ENCODE peak calls at places on chromosomes 5 and 9, in five cellular contexts. Q is lower lobe of right lung, V is GM23338, G is lower leg skin, D is upper lobe of right lung. A is an unnamed sample.

GRCh38 chr9:71726723-71727122 is 41.6 kb downstream of the CEMIP2 start:
- DNase-seq in Q (no peak), V (no peak), G (no peak), D (no peak), A (no peak)

GRCh38 chr9:33924978-33925797 is 108.2 kb downstream of the UBE2R2 start:
- DNase-seq in Q (no peak), G (no peak), V (peak; percentile 85), D (no peak), A (no peak)

GRCh38 chr5:36040651-36041536 is 25.8 kb downstream of the UGT3A2 start:
- DNase-seq in D (no peak), V (peak; percentile 14), Q (no peak), G (no peak), A (no peak)

GRCh38 chr5:107578051-107578635 is 92.6 kb downstream of the EFNA5 start:
- DNase-seq in V (no peak), G (no peak), D (no peak), Q (no peak), A (no peak)

GRCh38 chr9:14238518-14238917 is 75.4 kb downstream of the NFIB start:
- DNase-seq in V (peak; percentile 69), Q (no peak), G (no peak), D (no peak), A (no peak)

GRCh38 chr9:24516463-24516862 is 29.2 kb downstream of the IZUMO3 start:
- DNase-seq in Q (no peak), V (no peak), G (no peak), D (no peak), A (no peak)

GRCh38 chr9:87249029-87249428 is 248.6 kb upstream of the DAPK1 start:
- DNase-seq in V (no peak), D (no peak), G (peak; percentile 45), Q (no peak), A (no peak)

GRCh38 chr9:128160603-128160987 is 530 bp downstream of the BBLN start:
- DNase-seq in V (peak; percentile 46), Q (no peak), G (no peak), D (no peak), A (no peak)

GRCh38 chr9:81535542-81536241 is 153.7 kb downstream of the TLE1 start:
- DNase-seq in D (no peak), Q (no peak), G (no peak), V (no peak), A (no peak)

GRCh38 chr5:132265336-132266030 is 8.0 kb downstream of the PDLIM4 start:
- DNase-seq in G (peak; percentile 52), D (no peak), V (no peak), Q (no peak), A (peak; percentile 74)

GRCh38 chr9:20023237-20023928 is 234.5 kb upstream of the SLC24A2 start:
- DNase-seq in V (no peak), D (no peak), G (no peak), Q (no peak), A (no peak)

GRCh38 chr9:437066-438015 is 222.7 kb downstream of the DOCK8 start:
- DNase-seq in D (no peak), Q (no peak), V (no peak), G (no peak), A (no peak)

DNA sequence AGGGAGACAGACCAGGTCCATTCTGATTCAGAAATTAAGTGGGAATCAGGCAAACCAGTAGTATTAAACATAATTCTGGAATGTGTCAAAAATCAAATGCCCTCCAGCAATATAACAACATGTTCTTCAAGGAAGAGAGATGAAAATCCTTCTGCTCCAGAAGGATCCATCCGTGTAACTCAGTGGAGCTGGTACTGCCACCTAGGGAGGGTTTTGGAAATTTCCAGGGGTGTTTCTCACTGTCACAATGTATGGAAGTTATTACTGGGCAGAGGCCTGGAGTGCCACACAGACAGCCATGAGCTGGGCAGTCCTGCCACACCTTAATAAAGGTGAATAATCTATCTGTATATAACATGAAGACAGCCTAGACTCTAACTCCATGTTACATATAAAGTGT is 87.5 kb downstream of the TTLL11 start:
- DNase-seq in V (peak; percentile 27), D (no peak), G (no peak), Q (no peak), A (peak; percentile 16)
- TF ChIP-seq CTCF in V (peak; percentile 58), D (peak; percentile 29), G (no peak), Q (no peak), A (peak; percentile 63)

DNA sequence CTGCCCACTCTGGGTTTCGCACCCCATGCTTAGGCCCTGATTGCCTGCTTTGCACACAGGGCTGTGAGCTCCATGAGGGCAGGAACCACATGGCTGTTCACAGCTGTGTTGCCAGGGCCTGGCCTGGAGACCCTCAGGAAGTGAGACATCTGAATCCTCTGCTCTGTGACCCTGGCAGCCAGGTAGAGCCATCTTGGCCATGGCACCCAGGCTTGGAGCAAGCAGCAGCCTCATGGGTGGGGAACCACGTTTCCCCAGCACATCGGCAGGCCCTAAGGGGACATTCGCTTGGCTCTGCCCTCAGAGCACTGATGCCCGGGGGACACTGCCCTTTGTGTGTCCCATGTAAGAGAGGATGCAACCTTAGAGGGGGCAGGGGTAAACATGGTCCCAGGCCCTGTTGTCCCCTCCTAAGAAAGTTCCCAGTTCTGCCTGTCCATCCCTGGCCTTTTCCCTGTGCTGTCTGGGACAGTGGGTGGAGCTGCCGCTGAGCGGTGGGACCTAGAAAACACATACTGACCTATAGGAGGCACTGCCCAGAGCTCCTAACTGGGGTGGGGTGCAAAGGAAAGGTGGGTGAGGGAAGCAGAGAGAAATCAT is 144.1 kb upstream of the IER5L start:
- DNase-seq in V (no peak), Q (no peak), D (peak; percentile 58), G (no peak), A (no peak)
- TF ChIP-seq CTCF in V (peak; percentile 28), Q (no peak), D (no peak), G (no peak), A (no peak)

GRCh38 chr5:142210011-142210410 is 101.4 kb downstream of the NDFIP1 start:
- DNase-seq in G (no peak), Q (no peak), V (no peak), D (no peak), A (no peak)

GRCh38 chr5:142204219-142204618 is 95.6 kb downstream of the NDFIP1 start:
- DNase-seq in Q (no peak), G (no peak), V (no peak), D (no peak), A (no peak)

GRCh38 chr5:142208777-142209312 is 100.3 kb downstream of the NDFIP1 start:
- DNase-seq in D (no peak), G (no peak), Q (no peak), V (no peak), A (no peak)

GRCh38 chr5:142211013-142211412 is 102.4 kb downstream of the NDFIP1 start:
- DNase-seq in G (no peak), V (no peak), D (no peak), Q (no peak), A (no peak)

DNA sequence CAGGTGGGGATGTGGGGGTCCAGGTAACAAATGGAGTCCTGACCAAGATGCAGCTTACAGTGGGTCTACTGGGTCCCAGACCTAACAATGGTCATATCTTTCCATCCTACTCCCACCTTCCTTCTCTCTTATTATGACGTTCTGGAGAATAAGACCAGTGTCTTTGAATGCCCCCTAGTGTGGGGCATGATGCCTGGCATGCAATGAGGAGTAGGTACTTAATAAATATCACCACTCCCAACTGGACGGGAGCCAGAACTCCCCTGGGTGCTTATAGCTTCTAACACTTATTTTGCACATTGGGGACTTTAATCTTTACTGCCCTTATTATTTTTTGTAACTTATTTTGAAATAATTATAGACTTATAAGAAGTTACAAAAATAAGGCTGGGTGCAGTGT is 98.2 kb downstream of the NDFIP1 start:
- DNase-seq in Q (no peak), V (no peak), D (no peak), G (no peak), A (no peak)
- TF ChIP-seq CTCF in Q (no peak), V (peak; percentile 42), D (no peak), G (no peak), A (no peak)

GRCh38 chr9:123825337-123825736 is 104.6 kb downstream of the DENND1A start:
- DNase-seq in Q (no peak), G (no peak), D (no peak), V (peak; percentile 65), A (no peak)
- TF ChIP-seq CTCF in Q (no peak), G (no peak), D (no peak), V (no peak), A (peak; percentile 43)

DNA sequence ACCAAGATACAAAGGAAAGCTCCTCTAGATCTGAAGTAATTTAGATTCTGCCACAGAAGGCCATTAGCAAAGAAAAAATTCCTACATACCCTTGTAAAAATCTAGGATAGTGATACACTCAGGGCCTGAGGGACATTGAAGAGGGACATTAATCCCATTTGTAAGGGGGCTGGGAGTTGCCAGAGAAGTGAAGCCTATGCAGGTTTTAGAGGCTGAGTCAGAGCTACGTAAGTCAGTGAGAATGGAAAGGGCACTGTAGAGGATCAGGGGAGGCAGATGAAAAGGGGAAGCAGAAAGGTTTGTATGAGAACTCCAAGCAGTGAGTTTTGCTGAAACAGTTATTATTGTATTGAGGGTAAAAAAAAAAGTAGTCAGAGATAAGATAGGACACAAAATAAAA is 286.9 kb upstream of the TARS1 start:
- DNase-seq in G (no peak), Q (no peak), D (no peak), V (no peak), A (no peak)
- TF ChIP-seq CTCF in G (no peak), Q (no peak), D (no peak), V (no peak), A (no peak)